ENCODE peak calls at places on chromosomes 2 and 18, in nine cellular contexts. One of them, this sample, is unnamed.

GRCh38 chr2:225355788-225356187 is 43.7 kb upstream of the NYAP2 start:
- DNase-seq in adrenal gland: no peak
- DNase-seq in A549: no peak
- DNase-seq in sigmoid colon: no peak
- DNase-seq in H1: no peak
- DNase-seq in uterus: no peak
- DNase-seq in esophagus muscularis mucosa: no peak
- DNase-seq in spleen: no peak
- DNase-seq in K562: no peak
- DNase-seq in this sample: no peak

GRCh38 chr2:191228861-191229260 is 16.3 kb upstream of the MYO1B start:
- DNase-seq in adrenal gland: peak
- DNase-seq in A549: no peak
- DNase-seq in sigmoid colon: no peak
- DNase-seq in H1: no peak
- DNase-seq in uterus: no peak
- DNase-seq in esophagus muscularis mucosa: no peak
- DNase-seq in spleen: no peak
- DNase-seq in K562: no peak
- DNase-seq in this sample: peak

GRCh38 chr2:89844221-89844943 is 1152.9 kb downstream of the RPIA start:
- DNase-seq in adrenal gland: no peak
- DNase-seq in A549: no peak
- DNase-seq in sigmoid colon: no peak
- DNase-seq in H1: no peak
- DNase-seq in uterus: no peak
- DNase-seq in esophagus muscularis mucosa: peak
- DNase-seq in spleen: peak
- DNase-seq in K562: no peak
- DNase-seq in this sample: peak

GRCh38 chr18:13500227-13500865 is 226.0 kb downstream of the FAM210A start:
- DNase-seq in adrenal gland: peak
- DNase-seq in A549: peak
- DNase-seq in sigmoid colon: no peak
- DNase-seq in H1: peak
- DNase-seq in uterus: peak
- DNase-seq in esophagus muscularis mucosa: no peak
- DNase-seq in spleen: no peak
- DNase-seq in K562: no peak
- DNase-seq in this sample: peak

GRCh38 chr18:62678847-62679535 is 36.4 kb upstream of the PHLPP1 start:
- DNase-seq in adrenal gland: no peak
- DNase-seq in A549: no peak
- DNase-seq in sigmoid colon: no peak
- DNase-seq in H1: no peak
- DNase-seq in uterus: no peak
- DNase-seq in esophagus muscularis mucosa: no peak
- DNase-seq in spleen: no peak
- DNase-seq in K562: no peak
- DNase-seq in this sample: no peak

GRCh38 chr2:68925298-68925885 is 27.3 kb downstream of the GKN2 start:
- DNase-seq in adrenal gland: peak
- DNase-seq in A549: peak
- DNase-seq in sigmoid colon: no peak
- DNase-seq in H1: no peak
- DNase-seq in uterus: no peak
- DNase-seq in esophagus muscularis mucosa: no peak
- DNase-seq in spleen: no peak
- DNase-seq in K562: peak
- DNase-seq in this sample: no peak

GRCh38 chr2:228067309-228067708 is 114.2 kb downstream of the SPHKAP start:
- DNase-seq in adrenal gland: no peak
- DNase-seq in A549: no peak
- DNase-seq in sigmoid colon: no peak
- DNase-seq in H1: no peak
- DNase-seq in uterus: no peak
- DNase-seq in esophagus muscularis mucosa: no peak
- DNase-seq in spleen: no peak
- DNase-seq in K562: no peak
- DNase-seq in this sample: no peak

GRCh38 chr2:162430323-162430722 is 86.4 kb downstream of the GCA start:
- DNase-seq in adrenal gland: no peak
- DNase-seq in A549: no peak
- DNase-seq in sigmoid colon: no peak
- DNase-seq in H1: no peak
- DNase-seq in uterus: no peak
- DNase-seq in esophagus muscularis mucosa: no peak
- DNase-seq in spleen: no peak
- DNase-seq in K562: no peak
- DNase-seq in this sample: no peak

GRCh38 chr2:26758790-26759321 is 5.2 kb upstream of the SLC35F6 start:
- DNase-seq in adrenal gland: peak
- DNase-seq in A549: no peak
- DNase-seq in sigmoid colon: no peak
- DNase-seq in H1: no peak
- DNase-seq in uterus: no peak
- DNase-seq in esophagus muscularis mucosa: no peak
- DNase-seq in spleen: no peak
- DNase-seq in K562: no peak
- DNase-seq in this sample: no peak

GRCh38 chr2:98388601-98389247 is 42.5 kb downstream of the CNGA3 start:
- DNase-seq in adrenal gland: no peak
- DNase-seq in A549: no peak
- DNase-seq in sigmoid colon: no peak
- DNase-seq in H1: no peak
- DNase-seq in uterus: no peak
- DNase-seq in esophagus muscularis mucosa: no peak
- DNase-seq in spleen: no peak
- DNase-seq in K562: no peak
- DNase-seq in this sample: no peak

GRCh38 chr2:26574066-26574899 is 66.9 kb downstream of the CIB4 start:
- DNase-seq in adrenal gland: no peak
- DNase-seq in A549: no peak
- DNase-seq in sigmoid colon: peak
- DNase-seq in H1: no peak
- DNase-seq in uterus: no peak
- DNase-seq in esophagus muscularis mucosa: no peak
- DNase-seq in spleen: peak
- DNase-seq in K562: no peak
- DNase-seq in this sample: no peak

GRCh38 chr18:46868171-46868921 is 49.0 kb downstream of the PIAS2 start:
- DNase-seq in adrenal gland: no peak
- DNase-seq in A549: no peak
- DNase-seq in sigmoid colon: no peak
- DNase-seq in H1: no peak
- DNase-seq in uterus: no peak
- DNase-seq in esophagus muscularis mucosa: no peak
- DNase-seq in spleen: no peak
- DNase-seq in K562: no peak
- DNase-seq in this sample: no peak

GRCh38 chr2:112765251-112765650 is 842 bp upstream of the CKAP2L start:
- DNase-seq in adrenal gland: no peak
- DNase-seq in A549: no peak
- DNase-seq in sigmoid colon: no peak
- DNase-seq in H1: no peak
- DNase-seq in uterus: no peak
- DNase-seq in esophagus muscularis mucosa: no peak
- DNase-seq in spleen: no peak
- DNase-seq in K562: no peak
- DNase-seq in this sample: no peak

GRCh38 chr2:127014630-127015029 is 92.3 kb downstream of the BIN1 start:
- DNase-seq in adrenal gland: no peak
- DNase-seq in A549: peak
- DNase-seq in sigmoid colon: no peak
- DNase-seq in H1: no peak
- DNase-seq in uterus: no peak
- DNase-seq in esophagus muscularis mucosa: peak
- DNase-seq in spleen: no peak
- DNase-seq in K562: no peak
- DNase-seq in this sample: no peak

GRCh38 chr2:127016329-127016728 is 90.6 kb downstream of the BIN1 start:
- DNase-seq in adrenal gland: no peak
- DNase-seq in A549: no peak
- DNase-seq in sigmoid colon: no peak
- DNase-seq in H1: no peak
- DNase-seq in uterus: no peak
- DNase-seq in esophagus muscularis mucosa: peak
- DNase-seq in spleen: peak
- DNase-seq in K562: no peak
- DNase-seq in this sample: no peak

GRCh38 chr2:127017548-127017947 is 89.4 kb downstream of the BIN1 start:
- DNase-seq in adrenal gland: no peak
- DNase-seq in A549: no peak
- DNase-seq in sigmoid colon: no peak
- DNase-seq in H1: no peak
- DNase-seq in uterus: no peak
- DNase-seq in esophagus muscularis mucosa: peak
- DNase-seq in spleen: no peak
- DNase-seq in K562: no peak
- DNase-seq in this sample: no peak

GRCh38 chr2:127014224-127014623 is 92.7 kb downstream of the BIN1 start:
- DNase-seq in adrenal gland: no peak
- DNase-seq in A549: no peak
- DNase-seq in sigmoid colon: no peak
- DNase-seq in H1: no peak
- DNase-seq in uterus: no peak
- DNase-seq in esophagus muscularis mucosa: peak
- DNase-seq in spleen: no peak
- DNase-seq in K562: no peak
- DNase-seq in this sample: no peak

GRCh38 chr2:127015106-127015910 is 91.6 kb downstream of the BIN1 start:
- DNase-seq in adrenal gland: no peak
- DNase-seq in A549: no peak
- DNase-seq in sigmoid colon: no peak
- DNase-seq in H1: no peak
- DNase-seq in uterus: no peak
- DNase-seq in esophagus muscularis mucosa: peak
- DNase-seq in spleen: no peak
- DNase-seq in K562: no peak
- DNase-seq in this sample: no peak
- TF ChIP-seq POLR2A in adrenal gland: no peak
- TF ChIP-seq POLR2A in A549: no peak
- TF ChIP-seq POLR2A in sigmoid colon: no peak
- TF ChIP-seq POLR2A in H1: no peak
- TF ChIP-seq POLR2A in uterus: no peak
- TF ChIP-seq POLR2A in esophagus muscularis mucosa: no peak
- TF ChIP-seq POLR2A in spleen: no peak
- TF ChIP-seq POLR2A in K562: no peak
- TF ChIP-seq POLR2A in this sample: no peak

DNA sequence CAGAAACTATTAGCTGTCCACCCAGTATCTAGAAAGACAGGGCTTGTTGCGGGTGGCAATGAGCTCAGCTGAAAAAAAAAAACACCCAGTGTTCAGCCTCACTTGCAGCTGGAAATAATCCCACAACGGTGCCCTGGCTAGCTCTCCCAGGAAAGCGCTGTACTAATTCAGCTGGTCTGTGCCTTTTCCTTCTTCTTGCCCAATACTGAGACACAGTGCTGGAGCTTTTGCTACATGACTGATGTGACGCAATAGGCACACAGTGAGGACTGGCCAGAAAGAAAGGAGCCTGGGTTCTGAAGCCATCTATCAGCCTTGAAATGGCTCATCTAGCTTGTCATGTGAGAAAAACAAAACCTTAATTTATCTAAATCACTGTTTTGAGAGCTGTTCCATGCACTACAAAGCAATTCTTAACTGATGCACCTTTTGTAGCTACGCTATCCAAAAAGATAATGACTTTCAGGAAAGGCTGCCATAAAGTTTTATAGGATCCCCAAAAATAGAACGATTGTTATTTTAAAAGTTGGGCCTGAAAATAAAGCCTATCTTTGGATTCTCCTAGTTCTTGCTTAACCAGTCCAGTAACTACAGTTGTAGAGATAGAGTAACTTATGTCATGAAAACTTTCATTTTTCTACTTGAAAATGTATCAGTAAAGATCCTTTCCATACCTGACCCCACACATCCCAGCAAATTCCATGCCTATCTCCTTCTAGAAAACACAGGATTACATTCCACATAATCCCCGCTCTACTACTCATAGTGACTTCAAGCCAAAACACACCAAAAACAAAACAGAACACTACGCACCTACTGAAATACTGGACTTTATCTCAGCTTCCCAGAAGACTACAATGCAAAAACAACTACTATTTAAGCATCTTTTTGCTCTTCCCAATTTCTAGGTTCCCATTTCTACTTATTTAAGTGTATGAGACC is 15.9 kb downstream of the KIDINS220 start:
- DNase-seq in adrenal gland: peak
- DNase-seq in A549: no peak
- DNase-seq in sigmoid colon: peak
- DNase-seq in H1: no peak
- DNase-seq in uterus: peak
- DNase-seq in esophagus muscularis mucosa: no peak
- DNase-seq in spleen: no peak
- DNase-seq in K562: no peak
- DNase-seq in this sample: peak
- TF ChIP-seq CTCF in adrenal gland: no peak
- TF ChIP-seq CTCF in A549: no peak
- TF ChIP-seq CTCF in sigmoid colon: no peak
- TF ChIP-seq CTCF in H1: no peak
- TF ChIP-seq CTCF in uterus: no peak
- TF ChIP-seq CTCF in esophagus muscularis mucosa: no peak
- TF ChIP-seq CTCF in spleen: no peak
- TF ChIP-seq CTCF in K562: no peak
- TF ChIP-seq CTCF in this sample: no peak

GRCh38 chr2:20050104-20050711 is 1.2 kb downstream of the LAPTM4A start:
- DNase-seq in adrenal gland: no peak
- DNase-seq in A549: no peak
- DNase-seq in sigmoid colon: no peak
- DNase-seq in H1: no peak
- DNase-seq in uterus: no peak
- DNase-seq in esophagus muscularis mucosa: no peak
- DNase-seq in spleen: no peak
- DNase-seq in K562: peak
- DNase-seq in this sample: peak
- TF ChIP-seq POLR2A in adrenal gland: peak
- TF ChIP-seq POLR2A in A549: no peak
- TF ChIP-seq POLR2A in sigmoid colon: no peak
- TF ChIP-seq POLR2A in H1: no peak
- TF ChIP-seq POLR2A in uterus: peak
- TF ChIP-seq POLR2A in esophagus muscularis mucosa: no peak
- TF ChIP-seq POLR2A in spleen: no peak
- TF ChIP-seq POLR2A in K562: no peak
- TF ChIP-seq POLR2A in this sample: no peak

GRCh38 chr2:43593241-43593640 is 2.6 kb downstream of the THADA start:
- DNase-seq in adrenal gland: no peak
- DNase-seq in A549: no peak
- DNase-seq in sigmoid colon: no peak
- DNase-seq in H1: no peak
- DNase-seq in uterus: no peak
- DNase-seq in esophagus muscularis mucosa: no peak
- DNase-seq in spleen: no peak
- DNase-seq in K562: no peak
- DNase-seq in this sample: no peak

GRCh38 chr2:43595603-43596412 is at the start of gene THADA:
- DNase-seq in adrenal gland: peak
- DNase-seq in A549: peak
- DNase-seq in sigmoid colon: peak
- DNase-seq in H1: peak
- DNase-seq in uterus: peak
- DNase-seq in esophagus muscularis mucosa: peak
- DNase-seq in spleen: peak
- DNase-seq in K562: peak
- DNase-seq in this sample: peak

GRCh38 chr2:43594875-43595274 is 963 bp downstream of the THADA start:
- DNase-seq in adrenal gland: no peak
- DNase-seq in A549: no peak
- DNase-seq in sigmoid colon: no peak
- DNase-seq in H1: no peak
- DNase-seq in uterus: no peak
- DNase-seq in esophagus muscularis mucosa: no peak
- DNase-seq in spleen: no peak
- DNase-seq in K562: no peak
- DNase-seq in this sample: no peak

GRCh38 chr2:43592443-43592842 is 3.4 kb downstream of the THADA start:
- DNase-seq in adrenal gland: no peak
- DNase-seq in A549: no peak
- DNase-seq in sigmoid colon: no peak
- DNase-seq in H1: no peak
- DNase-seq in uterus: no peak
- DNase-seq in esophagus muscularis mucosa: no peak
- DNase-seq in spleen: no peak
- DNase-seq in K562: no peak
- DNase-seq in this sample: no peak
- TF ChIP-seq CTCF in adrenal gland: no peak
- TF ChIP-seq CTCF in A549: no peak
- TF ChIP-seq CTCF in sigmoid colon: no peak
- TF ChIP-seq CTCF in H1: no peak
- TF ChIP-seq CTCF in uterus: no peak
- TF ChIP-seq CTCF in esophagus muscularis mucosa: no peak
- TF ChIP-seq CTCF in spleen: no peak
- TF ChIP-seq CTCF in K562: no peak
- TF ChIP-seq CTCF in this sample: no peak

This sample was measured in lower leg skin.